ENCODE peak calls at places on chromosomes 11 and 22, in seven cellular contexts. B is T-helper 17 cell; P is activated CD4-positive, alpha-beta T cell treated with anti-CD3 and anti-CD28 coated beads, Interleukin-2, amount 50 U/mL, for 1 hour; S is anterior cingulate cortex; U is MM.1S; H is COR-L47; T is HFF-Myc. Q is an unnamed sample.

GRCh38 chr11:134398079-134398444 is 14.0 kb downstream of the B3GAT1 start:
- DNase-seq in P (no peak), T (no peak), S (peak), B (no peak), H (no peak), U (no peak), Q (no peak)

GRCh38 chr11:10669258-10670033 is 24.1 kb downstream of the IRAG1 start:
- DNase-seq in H (no peak), S (no peak), U (peak), B (no peak), T (peak), P (no peak), Q (no peak)

GRCh38 chr11:7467652-7468051 is 17.7 kb upstream of the OLFML1 start:
- DNase-seq in S (no peak), T (no peak), H (no peak), U (no peak), P (no peak), B (no peak), Q (no peak)

GRCh38 chr22:25637672-25638071 is 73.2 kb downstream of the GRK3 start:
- DNase-seq in B (no peak), S (no peak), H (no peak), T (no peak), U (no peak), P (no peak), Q (no peak)

GRCh38 chr11:117188620-117189081 is 10.1 kb downstream of the SIDT2 start:
- DNase-seq in H (no peak), U (no peak), P (no peak), B (no peak), T (no peak), S (no peak), Q (peak)

GRCh38 chr11:299951-300735 is 817 bp upstream of the IFITM5 start:
- DNase-seq in U (no peak), S (no peak), B (no peak), P (no peak), H (no peak), T (no peak), Q (peak)

GRCh38 chr11:61116426-61117214 is 14.3 kb downstream of the CD5 start:
- DNase-seq in T (no peak), P (no peak), H (no peak), B (no peak), U (no peak), S (no peak), Q (no peak)

GRCh38 chr11:128061321-128061871 is 526.0 kb downstream of the ETS1 start:
- DNase-seq in T (peak), H (no peak), U (no peak), B (no peak), S (no peak), P (no peak), Q (no peak)

GRCh38 chr11:112977620-112978212 is 16.5 kb downstream of the NCAM1 start:
- DNase-seq in S (no peak), U (no peak), B (no peak), P (no peak), H (peak), T (no peak), Q (no peak)

GRCh38 chr11:93169950-93170561 is 27.7 kb downstream of the SLC36A4 start:
- DNase-seq in P (no peak), T (peak), U (peak), H (peak), S (no peak), B (no peak), Q (no peak)

GRCh38 chr11:121927359-121927758 is 188.7 kb downstream of the BLID start:
- DNase-seq in P (no peak), U (no peak), S (no peak), T (no peak), H (no peak), B (no peak), Q (no peak)

GRCh38 chr11:67486481-67487195 is 3.8 kb downstream of the AIP start:
- DNase-seq in U (no peak), P (no peak), T (no peak), B (no peak), S (no peak), H (no peak), Q (no peak)

GRCh38 chr22:20442485-20443284 is 5.1 kb upstream of the SCARF2 start:
- DNase-seq in T (no peak), S (no peak), U (no peak), P (no peak), H (no peak), B (no peak), Q (no peak)

GRCh38 chr11:83881428-83881827 is 595.3 kb upstream of the CCDC90B start:
- DNase-seq in T (no peak), B (no peak), H (no peak), U (no peak), S (no peak), P (no peak), Q (no peak)

GRCh38 chr11:3972431-3972830 is 117.0 kb downstream of the STIM1 start:
- DNase-seq in U (no peak), B (no peak), T (no peak), S (no peak), P (no peak), H (no peak), Q (no peak)

GRCh38 chr11:61267437-61267841 is 26.5 kb downstream of the PGA5 start:
- DNase-seq in S (no peak), P (no peak), B (no peak), H (no peak), T (no peak), U (no peak), Q (no peak)

GRCh38 chr11:69058501-69059270 is 10.0 kb downstream of the TPCN2 start:
- DNase-seq in S (no peak), P (no peak), H (no peak), B (no peak), T (no peak), U (no peak), Q (peak)

GRCh38 chr22:47589271-47590250 is 827.1 kb downstream of the TBC1D22A start:
- DNase-seq in U (no peak), S (no peak), P (no peak), H (no peak), T (no peak), B (no peak), Q (no peak)

GRCh38 chr11:93532285-93532789 is 10.9 kb downstream of the SMCO4 start:
- DNase-seq in P (no peak), U (no peak), H (no peak), S (no peak), B (no peak), T (no peak), Q (no peak)

GRCh38 chr11:79352304-79352703 is 88.5 kb downstream of the TENM4 start:
- DNase-seq in H (no peak), S (no peak), U (no peak), P (no peak), T (no peak), B (no peak), Q (no peak)

GRCh38 chr22:23533771-23534191 is 46.3 kb downstream of the IGLL1 start:
- DNase-seq in P (no peak), T (no peak), S (no peak), U (no peak), H (no peak), B (no peak), Q (no peak)

GRCh38 chr11:96486890-96487633 is 97.2 kb downstream of the JRKL start:
- DNase-seq in T (no peak), P (no peak), U (peak), H (no peak), B (no peak), S (no peak), Q (peak)

GRCh38 chr11:112457532-112457931 is 196.9 kb upstream of the PLET1 start:
- DNase-seq in B (no peak), T (no peak), S (no peak), U (no peak), P (no peak), H (no peak), Q (no peak)

GRCh38 chr22:36149464-36149863 is 11.1 kb downstream of the APOL3 start:
- DNase-seq in H (no peak), B (no peak), P (no peak), T (no peak), S (no peak), U (no peak), Q (no peak)

Q was measured in upper lobe of left lung.